ENCODE peak calls at places on chromosomes 16 and 17, in eight cellular contexts. F is HFF-Myc, U is OCI-LY7, X is testis, T is cardiac muscle cell, R is choroid plexus epithelial cell, W is A549, G is left ventricle myocardium inferior. I is an unnamed sample.

GRCh38 chr17:29292992-29293889 is 707 bp downstream of the NUFIP2 start:
- DNase-seq in F (no peak), U (peak), X (peak), T (peak), R (peak), W (peak), G (peak), I (peak)

GRCh38 chr17:45702666-45703266 is 81.4 kb upstream of the CRHR1 start:
- DNase-seq in F (no peak), U (no peak), X (no peak), T (peak), R (peak), W (peak), G (no peak), I (no peak)

GRCh38 chr16:24539850-24540484 is 601 bp downstream of the RBBP6 start:
- DNase-seq in F (no peak), U (no peak), X (peak), T (peak), R (peak), W (peak), G (peak), I (no peak)

GRCh38 chr17:31469959-31470358 is 78.5 kb downstream of the RAB11FIP4 start:
- DNase-seq in F (no peak), U (no peak), X (no peak), T (no peak), R (no peak), W (no peak), G (no peak), I (no peak)

GRCh38 chr16:69143116-69143515 is 10.7 kb downstream of the UTP4 start:
- DNase-seq in F (no peak), U (no peak), X (no peak), T (no peak), R (peak), W (peak), G (no peak), I (no peak)

GRCh38 chr16:66850115-66850815 is 6.1 kb downstream of the CA7 start:
- DNase-seq in F (no peak), U (no peak), X (no peak), T (no peak), R (no peak), W (no peak), G (no peak), I (no peak)

GRCh38 chr16:87790278-87791023 is 24.7 kb upstream of the KLHDC4 start:
- DNase-seq in F (no peak), U (no peak), X (peak), T (no peak), R (no peak), W (peak), G (peak), I (no peak)

GRCh38 chr17:7307686-7308624 is 527 bp downstream of the EIF5A start:
- DNase-seq in F (no peak), U (peak), X (peak), T (peak), R (peak), W (peak), G (peak), I (no peak)

GRCh38 chr17:44257815-44258750 is 9.9 kb downstream of the SLC4A1 start:
- DNase-seq in F (no peak), U (no peak), X (no peak), T (no peak), R (no peak), W (no peak), G (no peak), I (no peak)

GRCh38 chr17:3920940-3921852 is 4.9 kb upstream of the P2RX1 start:
- DNase-seq in F (no peak), U (peak), X (no peak), T (no peak), R (peak), W (no peak), G (no peak), I (no peak)

GRCh38 chr16:24829153-24829552 is 16.6 kb upstream of the SLC5A11 start:
- DNase-seq in F (no peak), U (no peak), X (no peak), T (no peak), R (no peak), W (no peak), G (no peak), I (no peak)

GRCh38 chr17:43983515-43984411 is 20.7 kb upstream of the NAGS start:
- DNase-seq in F (no peak), U (no peak), X (peak), T (no peak), R (no peak), W (peak), G (no peak), I (no peak)

GRCh38 chr17:63497708-63498483 is 21.0 kb downstream of the ACE start:
- DNase-seq in F (no peak), U (peak), X (no peak), T (peak), R (no peak), W (peak), G (no peak), I (no peak)

GRCh38 chr17:75513667-75514052 is 1.7 kb downstream of the CASKIN2 start:
- DNase-seq in F (no peak), U (no peak), X (no peak), T (no peak), R (no peak), W (no peak), G (no peak), I (no peak)

GRCh38 chr16:14070877-14071575 is at the start of gene MRTFB:
- DNase-seq in F (no peak), U (peak), X (peak), T (peak), R (peak), W (peak), G (peak), I (peak)

GRCh38 chr17:64388961-64389565 is 1.6 kb downstream of the PECAM1 start:
- DNase-seq in F (no peak), U (no peak), X (no peak), T (no peak), R (no peak), W (no peak), G (no peak), I (no peak)

GRCh38 chr17:48997103-48997826 is at the start of gene IGF2BP1:
- DNase-seq in F (no peak), U (peak), X (no peak), T (peak), R (peak), W (peak), G (no peak), I (peak)

GRCh38 chr17:67194134-67194533 is 50.9 kb downstream of the HELZ start:
- DNase-seq in F (no peak), U (no peak), X (no peak), T (peak), R (peak), W (peak), G (no peak), I (no peak)

GRCh38 chr17:11144358-11145233 is 96.4 kb upstream of the SHISA6 start:
- DNase-seq in F (peak), U (peak), X (peak), T (peak), R (peak), W (peak), G (no peak), I (no peak)

GRCh38 chr17:17201907-17202306 is 4.2 kb downstream of the PLD6 start:
- DNase-seq in F (no peak), U (no peak), X (no peak), T (no peak), R (no peak), W (no peak), G (peak), I (no peak)

GRCh38 chr17:14886200-14886739 is 378.9 kb downstream of the PMP22 start:
- DNase-seq in F (no peak), U (peak), X (no peak), T (no peak), R (peak), W (peak), G (no peak), I (no peak)

GRCh38 chr17:7133424-7133823 is 18.8 kb upstream of the ASGR2 start:
- DNase-seq in F (no peak), U (peak), X (no peak), T (peak), R (no peak), W (peak), G (peak), I (no peak)

GRCh38 chr17:10429416-10430045 is 7.8 kb upstream of the MYH8 start:
- DNase-seq in F (no peak), U (no peak), X (no peak), T (peak), R (no peak), W (no peak), G (no peak), I (no peak)

GRCh38 chr16:69112285-69113129 is 7.1 kb downstream of the HAS3 start:
- DNase-seq in F (no peak), U (peak), X (peak), T (peak), R (peak), W (peak), G (peak), I (peak)

GRCh38 chr16:83356986-83357385 is 450.8 kb upstream of the HSBP1 start:
- DNase-seq in F (no peak), U (no peak), X (no peak), T (no peak), R (no peak), W (no peak), G (no peak), I (no peak)

GRCh38 chr17:83143817-83144231 is 64.4 kb downstream of the METRNL start:
- DNase-seq in F (no peak), U (no peak), X (peak), T (no peak), R (no peak), W (no peak), G (no peak), I (no peak)

GRCh38 chr16:30349695-30350094 is 5.4 kb downstream of the CD2BP2 start:
- DNase-seq in F (no peak), U (peak), X (no peak), T (no peak), R (no peak), W (no peak), G (no peak), I (no peak)

GRCh38 chr17:31570231-31570630 is 178.8 kb downstream of the RAB11FIP4 start:
- DNase-seq in F (no peak), U (no peak), X (no peak), T (no peak), R (no peak), W (no peak), G (no peak), I (no peak)

GRCh38 chr17:48026503-48027321 is 10.9 kb downstream of the COPZ2 start:
- DNase-seq in F (peak), U (peak), X (peak), T (peak), R (peak), W (peak), G (peak), I (peak)

GRCh38 chr16:2852731-2853507 is 5.1 kb downstream of the PRSS22 start:
- DNase-seq in F (no peak), U (no peak), X (no peak), T (no peak), R (no peak), W (no peak), G (no peak), I (no peak)

GRCh38 chr16:74450236-74450635 is 29.0 kb upstream of the CLEC18B start:
- DNase-seq in F (no peak), U (no peak), X (no peak), T (peak), R (no peak), W (no peak), G (no peak), I (no peak)

GRCh38 chr17:76145231-76146052 is 4.4 kb upstream of the FOXJ1 start:
- DNase-seq in F (no peak), U (peak), X (no peak), T (no peak), R (no peak), W (no peak), G (no peak), I (peak)

GRCh38 chr16:73217654-73218053 is 169.7 kb upstream of the ZFHX3 start:
- DNase-seq in F (no peak), U (no peak), X (no peak), T (no peak), R (no peak), W (no peak), G (no peak), I (no peak)

GRCh38 chr17:28598389-28598788 is 436 bp downstream of the SPAG5 start:
- DNase-seq in F (no peak), U (peak), X (no peak), T (no peak), R (no peak), W (no peak), G (no peak), I (no peak)

GRCh38 chr17:42683407-42684031 is 1.2 kb downstream of the CNTNAP1 start:
- DNase-seq in F (no peak), U (no peak), X (no peak), T (peak), R (no peak), W (no peak), G (peak), I (peak)

GRCh38 chr16:17277981-17278381 is 192.8 kb downstream of the XYLT1 start:
- DNase-seq in F (no peak), U (peak), X (peak), T (peak), R (peak), W (peak), G (no peak), I (peak)

GRCh38 chr17:77382356-77382911 is 241.7 kb downstream of the SEC14L1 start:
- DNase-seq in F (no peak), U (peak), X (no peak), T (no peak), R (no peak), W (no peak), G (no peak), I (peak)
- TF ChIP-seq CTCF in F (no peak), U (peak), X (no peak), T (no peak), R (no peak), W (no peak), G (no peak), I (no peak)

DNA sequence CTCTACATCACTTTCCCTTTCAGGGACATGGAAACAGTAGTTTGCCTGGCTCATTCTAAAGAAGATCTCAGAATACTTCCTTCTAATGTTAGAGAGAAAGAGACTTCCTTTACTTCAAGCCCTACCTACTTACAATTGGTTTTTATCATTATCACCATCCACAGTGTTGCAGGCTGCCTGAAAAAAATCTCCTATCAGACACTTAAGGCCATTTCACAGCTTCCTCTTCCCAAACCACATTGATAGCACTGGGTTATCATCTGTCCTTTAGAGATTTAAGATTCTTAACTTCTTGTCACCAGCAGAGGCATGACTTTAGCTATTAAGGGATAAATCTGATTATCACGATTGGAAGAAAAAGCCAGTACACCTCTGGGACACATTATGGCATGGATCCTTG is 178.5 kb upstream of the TBX2 start:
- DNase-seq in F (no peak), U (no peak), X (no peak), T (no peak), R (no peak), W (no peak), G (no peak), I (no peak)
- TF ChIP-seq CTCF in F (no peak), U (no peak), X (no peak), T (no peak), R (no peak), W (no peak), G (no peak), I (no peak)

DNA sequence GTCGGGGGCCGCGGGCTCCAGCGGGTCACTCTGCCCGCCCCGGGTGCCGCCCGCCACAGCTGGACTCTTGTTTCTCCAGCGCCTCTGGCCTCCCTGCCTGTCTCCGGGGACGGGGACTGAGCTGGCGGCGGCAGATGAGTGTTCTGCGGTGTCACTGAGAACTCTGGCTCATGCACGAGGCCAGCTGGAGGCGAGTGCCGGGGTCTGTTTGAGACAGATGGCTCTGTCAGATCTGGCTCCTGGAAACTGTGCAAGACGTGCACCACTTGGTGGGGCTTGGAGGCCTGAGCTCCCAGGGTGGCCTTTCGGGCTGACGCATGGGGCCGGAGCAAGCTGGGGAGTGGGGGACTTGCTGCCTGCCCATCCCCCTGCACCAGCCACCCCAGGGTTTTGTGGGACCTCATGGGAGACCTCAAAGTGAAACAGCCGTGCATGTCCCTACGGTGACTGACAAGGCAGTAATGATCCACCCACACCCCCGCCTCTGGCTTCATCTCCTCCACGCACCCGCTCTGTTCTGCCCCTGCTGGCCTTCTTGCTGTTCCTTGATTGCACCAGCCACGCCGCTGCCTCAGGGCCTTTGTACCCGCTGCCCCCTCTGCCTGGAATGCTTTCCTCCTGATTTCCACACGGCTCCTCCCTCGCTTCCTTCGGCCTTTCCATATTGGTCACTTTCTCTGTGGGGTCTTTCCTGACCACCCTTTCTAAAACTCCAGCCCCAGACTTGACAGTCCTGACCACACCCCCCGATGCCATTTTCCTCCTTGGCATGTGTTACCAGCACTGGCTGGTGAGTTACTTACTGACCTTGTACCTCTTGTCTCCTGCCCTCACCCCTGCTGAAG is 174.9 kb upstream of the CIBAR2 start:
- DNase-seq in F (no peak), U (no peak), X (no peak), T (peak), R (no peak), W (no peak), G (peak), I (no peak)
- TF ChIP-seq CTCF in F (peak), U (no peak), X (no peak), T (no peak), R (peak), W (no peak), G (no peak), I (no peak)

GRCh38 chr16:58756650-58757332 is 22.7 kb upstream of the GOT2 start:
- DNase-seq in F (no peak), U (no peak), X (no peak), T (no peak), R (no peak), W (no peak), G (no peak), I (no peak)

GRCh38 chr16:58755989-58756649 is 22.0 kb upstream of the GOT2 start:
- DNase-seq in F (no peak), U (peak), X (peak), T (peak), R (peak), W (peak), G (peak), I (peak)

GRCh38 chr16:58753711-58754134 is 19.6 kb upstream of the GOT2 start:
- DNase-seq in F (no peak), U (no peak), X (no peak), T (no peak), R (no peak), W (no peak), G (no peak), I (no peak)
- TF ChIP-seq CTCF in F (no peak), U (no peak), X (no peak), T (no peak), R (no peak), W (no peak), G (no peak), I (no peak)

GRCh38 chr17:73210002-73210678 is 17.3 kb downstream of the COG1 start:
- DNase-seq in F (no peak), U (no peak), X (no peak), T (no peak), R (no peak), W (no peak), G (no peak), I (no peak)
- TF ChIP-seq CTCF in F (peak), U (peak), X (no peak), T (peak), R (peak), W (peak), G (peak), I (no peak)

I was measured in GM20000.